ENCODE peak calls at places on chromosome 1, in nine cellular contexts. I is ELR, R is adipocyte, B is Panc1, T is NCI-H1105 treated with DMSO at 0.1 percent for 48 hours, X is SK-N-MC, L is ecto neural progenitor cell, S is activated B cell treated with CpG ODN at 0.5 μM for 24 hours, Q is GOT3. A is an unnamed sample.

GRCh38 chr1:63873751-63874150 is 99.9 kb downstream of the ROR1 start:
- DNase-seq in I (peak), R (peak), B (no peak), T (no peak), X (no peak), L (no peak), S (no peak), Q (no peak), A (no peak)

GRCh38 chr1:113809651-113810602 is 2.3 kb downstream of the RSBN1 start:
- DNase-seq in I (peak), R (peak), B (no peak), T (no peak), X (no peak), L (no peak), S (no peak), Q (no peak), A (no peak)

GRCh38 chr1:202623075-202623474 is 87.2 kb downstream of the SYT2 start:
- DNase-seq in I (peak), R (peak), B (no peak), T (no peak), X (no peak), L (no peak), S (no peak), Q (no peak), A (no peak)

GRCh38 chr1:111592389-111593361 is 26.9 kb upstream of the RAP1A start:
- DNase-seq in I (peak), R (peak), B (peak), T (no peak), X (no peak), L (no peak), S (peak), Q (peak), A (peak)

GRCh38 chr1:182135946-182136345 is 74.4 kb upstream of the ZNF648 start:
- DNase-seq in I (no peak), R (no peak), B (no peak), T (no peak), X (no peak), L (no peak), S (no peak), Q (no peak), A (no peak)

GRCh38 chr1:115112496-115113375 is 23.4 kb upstream of the TSPAN2 start:
- DNase-seq in I (peak), R (peak), B (no peak), T (peak), X (no peak), L (peak), S (peak), Q (no peak), A (peak)

GRCh38 chr1:43280683-43281082 is 4.7 kb downstream of the C1orf210 start:
- DNase-seq in I (no peak), R (no peak), B (no peak), T (no peak), X (no peak), L (no peak), S (no peak), Q (no peak), A (no peak)

GRCh38 chr1:204405988-204406387 is 5.6 kb downstream of the PPP1R15B start:
- DNase-seq in I (no peak), R (no peak), B (no peak), T (no peak), X (no peak), L (no peak), S (no peak), Q (no peak), A (no peak)

GRCh38 chr1:49199564-49199963 is 422.9 kb upstream of the BEND5 start:
- DNase-seq in I (no peak), R (no peak), B (no peak), T (no peak), X (no peak), L (no peak), S (no peak), Q (no peak), A (no peak)

GRCh38 chr1:3029991-3030662 is 8.9 kb downstream of the ACTRT2 start:
- DNase-seq in I (no peak), R (no peak), B (no peak), T (no peak), X (no peak), L (no peak), S (peak), Q (no peak), A (no peak)

GRCh38 chr1:215923129-215923824 is 356.2 kb downstream of the KCTD3 start:
- DNase-seq in I (peak), R (peak), B (no peak), T (no peak), X (no peak), L (no peak), S (no peak), Q (no peak), A (no peak)

GRCh38 chr1:109649380-109649987 is 6.4 kb upstream of the GSTM4 start:
- DNase-seq in I (peak), R (peak), B (no peak), T (peak), X (no peak), L (no peak), S (no peak), Q (no peak), A (no peak)

GRCh38 chr1:67552336-67552759 is 122.1 kb upstream of the SERBP1 start:
- DNase-seq in I (no peak), R (no peak), B (no peak), T (no peak), X (no peak), L (no peak), S (no peak), Q (no peak), A (no peak)

GRCh38 chr1:232591344-232591743 is 38.6 kb downstream of the SIPA1L2 start:
- DNase-seq in I (no peak), R (no peak), B (no peak), T (no peak), X (no peak), L (no peak), S (no peak), Q (no peak), A (no peak)

GRCh38 chr1:224933584-224933983 is 4.1 kb downstream of the DNAH14 start:
- DNase-seq in I (no peak), R (no peak), B (no peak), T (no peak), X (no peak), L (no peak), S (no peak), Q (no peak), A (no peak)

GRCh38 chr1:94106716-94107115 is 14.2 kb downstream of the ABCA4 start:
- DNase-seq in I (peak), R (no peak), B (no peak), T (no peak), X (no peak), L (no peak), S (no peak), Q (no peak), A (no peak)

GRCh38 chr1:205582046-205582445 is 49.8 kb downstream of the ELK4 start:
- DNase-seq in I (no peak), R (no peak), B (no peak), T (no peak), X (no peak), L (no peak), S (no peak), Q (no peak), A (no peak)

GRCh38 chr1:185477638-185478216 is 160.7 kb upstream of the IVNS1ABP start:
- DNase-seq in I (no peak), R (no peak), B (no peak), T (peak), X (no peak), L (no peak), S (no peak), Q (no peak), A (no peak)

GRCh38 chr1:29810121-29811120 is 574.1 kb downstream of the PTPRU start:
- DNase-seq in I (no peak), R (no peak), B (no peak), T (no peak), X (no peak), L (peak), S (no peak), Q (no peak), A (no peak)

GRCh38 chr1:183911285-183911684 is 106.4 kb downstream of the RGL1 start:
- DNase-seq in I (no peak), R (no peak), B (no peak), T (no peak), X (no peak), L (no peak), S (peak), Q (no peak), A (no peak)

GRCh38 chr1:1752671-1753606 is 25.3 kb downstream of the NADK start:
- DNase-seq in I (no peak), R (no peak), B (no peak), T (no peak), X (no peak), L (no peak), S (no peak), Q (no peak), A (no peak)

GRCh38 chr1:231693361-231694080 is 66.9 kb downstream of the DISC1 start:
- DNase-seq in I (no peak), R (no peak), B (no peak), T (no peak), X (no peak), L (no peak), S (no peak), Q (no peak), A (peak)

A was measured in head of caudate nucleus.